ENCODE peak calls at places on chromosomes 11 and 22, in eight cellular contexts. V is sigmoid colon, G is transverse colon, O is SK-N-SH, Z is suprapubic skin, D is tibial nerve, X is HepG2, W is H1. L is an unnamed sample.

GRCh38 chr22:42343136-42343484 is 72.7 kb upstream of the TCF20 start:
- DNase-seq in V (no peak), G (no peak), O (no peak), Z (no peak), D (no peak), X (no peak), W (no peak), L (no peak)

GRCh38 chr22:40982482-40983385 is 31.6 kb downstream of the RBX1 start:
- DNase-seq in V (no peak), G (no peak), O (no peak), Z (no peak), D (no peak), X (no peak), W (no peak), L (no peak)

GRCh38 chr22:35352214-35353111 is 28.4 kb upstream of the HMOX1 start:
- DNase-seq in V (peak), G (peak), O (no peak), Z (peak), D (peak), X (peak), W (no peak), L (peak)

GRCh38 chr11:66020618-66021357 is 5.5 kb downstream of the CATSPER1 start:
- DNase-seq in V (no peak), G (peak), O (no peak), Z (no peak), D (no peak), X (no peak), W (no peak), L (peak)

GRCh38 chr11:122995526-122995925 is 13.9 kb upstream of the BSX start:
- DNase-seq in V (no peak), G (no peak), O (no peak), Z (no peak), D (no peak), X (no peak), W (no peak), L (no peak)

GRCh38 chr11:44652901-44653644 is 73.7 kb upstream of the TSPAN18 start:
- DNase-seq in V (peak), G (no peak), O (no peak), Z (no peak), D (no peak), X (no peak), W (no peak), L (no peak)

GRCh38 chr11:63682045-63682915 is 980 bp downstream of the RTN3 start:
- DNase-seq in V (peak), G (peak), O (peak), Z (no peak), D (peak), X (peak), W (no peak), L (no peak)

GRCh38 chr11:69157822-69158231 is 2.1 kb downstream of the SMIM38 start:
- DNase-seq in V (no peak), G (no peak), O (no peak), Z (no peak), D (no peak), X (no peak), W (no peak), L (no peak)

GRCh38 chr11:96230686-96231085 is 112.3 kb downstream of the MAML2 start:
- DNase-seq in V (no peak), G (no peak), O (no peak), Z (no peak), D (no peak), X (no peak), W (no peak), L (no peak)

GRCh38 chr22:47173535-47174021 is 411.1 kb downstream of the TBC1D22A start:
- DNase-seq in V (peak), G (peak), O (no peak), Z (peak), D (no peak), X (no peak), W (no peak), L (no peak)
- TF ChIP-seq EP300 in V (no peak), G (no peak), O (no peak), Z (no peak), D (no peak), X (no peak), W (no peak), L (no peak)

DNA sequence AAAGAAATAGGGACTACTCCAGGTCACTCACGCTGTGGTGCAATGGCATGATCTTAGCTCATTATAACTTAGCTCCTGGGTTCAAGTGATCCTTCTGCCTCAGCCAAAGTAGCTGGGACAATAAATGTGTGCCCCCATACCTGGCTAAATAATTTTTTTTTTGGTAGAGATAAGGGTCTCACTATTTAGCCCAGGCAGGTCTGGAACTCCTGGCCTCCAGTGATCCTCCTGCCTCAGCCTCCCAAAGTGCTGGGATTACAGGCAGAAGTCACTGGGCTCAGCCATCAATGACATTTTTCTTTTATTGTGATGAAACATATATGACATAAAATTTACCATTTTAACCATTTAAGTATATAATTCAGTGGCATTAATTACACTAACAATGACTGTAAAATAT is 10.6 kb downstream of the SLC5A4 start:
- DNase-seq in V (no peak), G (no peak), O (no peak), Z (no peak), D (no peak), X (no peak), W (no peak), L (no peak)
- TF ChIP-seq CTCF in V (no peak), G (no peak), O (no peak), Z (no peak), D (no peak), X (no peak), W (no peak), L (no peak)

GRCh38 chr11:121671276-121672168 is 218.8 kb upstream of the SORL1-AS1 start:
- DNase-seq in V (no peak), G (no peak), O (peak), Z (no peak), D (no peak), X (no peak), W (no peak), L (no peak)
- TF ChIP-seq EP300 in V (no peak), G (no peak), O (no peak), Z (no peak), D (no peak), X (no peak), W (no peak), L (no peak)

GRCh38 chr11:126393143-126393542 is 37.7 kb downstream of the ST3GAL4 start:
- DNase-seq in V (no peak), G (no peak), O (no peak), Z (no peak), D (no peak), X (no peak), W (no peak), L (no peak)

GRCh38 chr11:126392638-126393023 is 37.1 kb downstream of the ST3GAL4 start:
- DNase-seq in V (no peak), G (no peak), O (no peak), Z (no peak), D (no peak), X (no peak), W (no peak), L (no peak)

GRCh38 chr11:126391286-126391954 is 35.9 kb downstream of the ST3GAL4 start:
- DNase-seq in V (no peak), G (no peak), O (no peak), Z (no peak), D (no peak), X (no peak), W (no peak), L (no peak)

GRCh38 chr11:126390418-126390817 is 34.9 kb downstream of the ST3GAL4 start:
- DNase-seq in V (no peak), G (no peak), O (no peak), Z (no peak), D (no peak), X (no peak), W (no peak), L (no peak)

GRCh38 chr11:126391970-126392637 is 36.6 kb downstream of the ST3GAL4 start:
- DNase-seq in V (no peak), G (no peak), O (no peak), Z (no peak), D (no peak), X (peak), W (no peak), L (no peak)
- TF ChIP-seq CTCF in V (no peak), G (no peak), O (peak), Z (no peak), D (no peak), X (peak), W (peak), L (no peak)

GRCh38 chr22:37454857-37455686 is 27.8 kb upstream of the ELFN2 start:
- DNase-seq in V (no peak), G (no peak), O (no peak), Z (no peak), D (no peak), X (peak), W (no peak), L (peak)
- TF ChIP-seq EP300 in V (no peak), G (no peak), O (peak), Z (no peak), D (no peak), X (peak), W (no peak), L (no peak)

L was measured in stomach.